ENCODE peak calls at places on chromosomes 2 and 18, in nine cellular contexts. R, X, N, U, G, A, L, O and V are unnamed samples.

GRCh38 chr18:424071-424868 is 76.2 kb downstream of the COLEC12 start:
- DNase-seq in L (no peak), R (peak; percentile 87), U (no peak), A (no peak), G (no peak), O (no peak), N (no peak), X (no peak), V (no peak)

GRCh38 chr18:30908381-30908780 is 134.2 kb downstream of the DSC3 start:
- DNase-seq in A (no peak), R (no peak), L (no peak), O (no peak), U (no peak), N (no peak), X (peak; percentile 18), G (no peak), V (no peak)

GRCh38 chr18:11663630-11664029 is 25.4 kb upstream of the GNAL start:
- DNase-seq in R (no peak), X (no peak), O (no peak), N (no peak), A (no peak), U (no peak), G (no peak), L (no peak), V (no peak)

GRCh38 chr18:38483326-38483725 is 917.7 kb upstream of the CELF4 start:
- DNase-seq in U (no peak), N (no peak), L (no peak), X (no peak), R (no peak), O (no peak), A (no peak), G (no peak), V (no peak)

GRCh38 chr2:203688798-203689197 is 17.6 kb upstream of the CD28 start:
- DNase-seq in G (no peak), N (peak; percentile 98), O (no peak), R (peak; percentile 80), A (peak; percentile 49), U (peak; percentile 80), L (peak; percentile 65), X (no peak), V (peak; percentile 76)

GRCh38 chr2:161586517-161587167 is 37.6 kb upstream of the SLC4A10 start:
- DNase-seq in G (peak; percentile 7), N (peak; percentile 46), R (peak; percentile 47), U (peak; percentile 6), L (no peak), O (no peak), X (peak; percentile 55), A (no peak), V (no peak)

GRCh38 chr2:27006602-27007415 is 26.0 kb upstream of the TMEM214 start:
- DNase-seq in G (no peak), X (no peak), A (no peak), N (no peak), O (no peak), L (no peak), R (no peak), U (no peak), V (no peak)

GRCh38 chr18:8455661-8456614 is 153.3 kb upstream of the RAB12 start:
- DNase-seq in U (no peak), R (no peak), G (no peak), A (no peak), N (no peak), X (no peak), O (no peak), L (no peak), V (no peak)

GRCh38 chr2:239296020-239296932 is 104.5 kb downstream of the HDAC4 start:
- DNase-seq in N (no peak), O (no peak), U (no peak), G (no peak), A (peak; percentile 60), X (no peak), R (no peak), L (no peak), V (no peak)

GRCh38 chr2:239292956-239293355 is 107.9 kb downstream of the HDAC4 start:
- DNase-seq in X (no peak), N (no peak), U (no peak), A (no peak), R (no peak), O (no peak), L (no peak), G (no peak), V (no peak)

GRCh38 chr2:54634012-54634411 is 89.5 kb upstream of the EML6 start:
- DNase-seq in R (no peak), O (no peak), N (no peak), G (no peak), L (no peak), A (no peak), X (no peak), U (peak; percentile 24), V (no peak)

GRCh38 chr2:160522951-160523700 is 29.5 kb upstream of the RBMS1 start:
- DNase-seq in A (no peak), X (no peak), L (no peak), R (peak; percentile 55), G (no peak), N (peak; percentile 76), O (no peak), U (no peak), V (no peak)

GRCh38 chr18:73136134-73136533 is 268.3 kb upstream of the NETO1 start:
- DNase-seq in N (peak; percentile 21), G (peak; percentile 2), A (no peak), O (no peak), U (no peak), R (peak; percentile 2), X (peak; percentile 67), L (no peak), V (no peak)

GRCh38 chr2:63408530-63408929 is 179.7 kb downstream of the WDPCP start:
- DNase-seq in A (no peak), U (no peak), L (no peak), G (no peak), R (no peak), N (no peak), X (peak; percentile 35), O (no peak), V (no peak)

GRCh38 chr18:27014841-27015240 is 149.3 kb upstream of the AQP4 start:
- DNase-seq in G (no peak), N (no peak), R (no peak), A (no peak), O (no peak), X (no peak), U (no peak), L (no peak), V (no peak)

DNA sequence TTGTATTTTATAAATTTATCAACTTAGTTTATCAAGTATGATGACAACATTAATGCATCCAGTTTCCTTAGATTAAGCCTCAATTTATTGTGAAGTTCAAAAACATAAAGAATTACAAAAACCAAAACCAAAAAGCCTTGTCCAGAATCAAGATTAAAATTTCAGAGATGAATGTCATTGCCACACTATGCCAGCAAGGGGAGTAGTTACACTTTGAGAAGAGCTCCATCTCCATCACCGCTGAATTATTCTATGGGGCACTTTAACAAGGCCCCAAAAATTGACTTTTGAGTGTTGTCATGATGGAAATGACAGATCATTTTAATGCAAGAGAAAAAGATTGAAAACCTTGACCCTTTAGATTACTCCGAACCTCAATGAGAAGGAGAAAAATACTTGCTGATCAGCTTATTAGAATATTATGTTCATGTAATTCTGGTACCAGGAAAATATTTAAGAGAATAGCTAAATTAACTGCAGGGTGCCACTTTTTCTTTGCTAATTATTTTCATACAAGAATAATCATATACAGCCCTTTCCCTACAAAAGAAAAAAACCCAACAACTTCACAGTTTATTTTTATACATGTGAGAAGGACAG is 152.5 kb upstream of the AQP4 start:
- DNase-seq in R (peak; percentile 1), A (peak; percentile 4), U (peak; percentile 30), L (no peak), X (peak; percentile 45), O (no peak), N (peak; percentile 15), G (peak; percentile 5), V (no peak)
- TF ChIP-seq CTCF in R (peak; percentile 31), A (peak; percentile 47), U (peak; percentile 50), L (peak; percentile 63), X (peak; percentile 81), O (no peak), N (peak; percentile 26), G (peak; percentile 51), V (no peak)

DNA sequence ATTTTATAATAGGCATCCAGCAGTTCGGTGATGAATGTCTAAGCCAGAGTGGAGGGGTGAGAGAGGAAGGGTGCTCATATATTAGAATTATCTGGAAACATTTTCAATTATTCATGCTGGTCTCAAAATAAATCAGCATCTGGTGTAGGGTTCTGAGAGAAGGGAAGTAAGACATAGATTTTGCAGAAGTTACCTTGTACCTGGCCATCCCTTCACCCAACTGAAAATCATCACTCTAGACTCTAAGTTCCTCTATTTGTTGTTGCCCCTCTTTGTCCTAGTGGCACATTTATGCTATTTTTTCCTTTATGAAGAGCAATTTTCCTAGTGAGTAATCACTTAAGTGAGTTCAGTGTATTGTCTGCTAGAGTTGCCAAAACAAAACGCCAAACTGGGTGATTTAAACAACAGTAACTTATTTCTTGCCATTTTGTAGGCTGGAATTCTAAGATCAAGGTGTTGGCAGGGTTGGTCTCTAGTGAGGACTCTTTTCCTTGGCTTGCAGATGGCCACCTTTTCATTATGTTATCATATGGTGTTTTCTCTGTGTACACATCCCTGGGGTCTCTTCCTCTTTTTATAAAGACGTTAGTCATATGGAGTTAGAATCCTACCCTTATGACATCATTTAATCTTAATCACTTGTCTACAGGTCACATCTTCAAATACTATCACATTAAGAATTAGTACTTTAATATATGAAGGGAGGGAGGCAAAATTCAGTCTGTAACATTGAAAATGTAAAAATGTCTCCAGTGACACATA is 129.9 kb upstream of the KLHL14 start:
- DNase-seq in O (no peak), X (no peak), G (no peak), N (no peak), L (no peak), A (no peak), U (no peak), R (no peak), V (no peak)
- TF ChIP-seq CTCF in O (no peak), X (no peak), G (no peak), N (no peak), L (no peak), A (no peak), U (no peak), R (no peak), V (no peak)

GRCh38 chr2:172101707-172102158 is 967 bp downstream of the DLX2 start:
- DNase-seq in X (no peak), A (no peak), O (no peak), N (no peak), L (no peak), R (no peak), U (no peak), G (no peak), V (peak; percentile 45)
- TF ChIP-seq CTCF in X (no peak), A (no peak), O (no peak), N (no peak), L (no peak), R (no peak), U (no peak), G (no peak), V (no peak)

GRCh38 chr2:179893616-179894015 is 32.2 kb upstream of the ZNF385B start:
- DNase-seq in U (no peak), X (no peak), L (no peak), R (no peak), A (no peak), O (no peak), G (no peak), N (no peak), V (no peak)

GRCh38 chr2:179899666-179900065 is 38.3 kb upstream of the ZNF385B start:
- DNase-seq in X (no peak), U (no peak), O (no peak), N (no peak), G (no peak), R (no peak), A (no peak), L (no peak), V (no peak)

GRCh38 chr2:179900655-179901054 is 39.2 kb upstream of the ZNF385B start:
- DNase-seq in L (no peak), G (no peak), U (no peak), N (no peak), A (no peak), X (peak; percentile 37), R (no peak), O (no peak), V (no peak)

GRCh38 chr2:179898873-179899272 is 37.5 kb upstream of the ZNF385B start:
- DNase-seq in A (peak; percentile 47), R (peak; percentile 37), L (no peak), U (peak; percentile 65), G (no peak), N (peak; percentile 42), O (no peak), X (peak; percentile 79), V (no peak)
- TF ChIP-seq CTCF in A (no peak), R (peak; percentile 32), L (no peak), U (peak; percentile 39), G (peak; percentile 18), N (peak; percentile 30), O (no peak), X (peak; percentile 78), V (no peak)